ENCODE peak calls at places on chromosomes 11 and 22, in four cellular contexts. One of them, this sample, is unnamed.

GRCh38 chr11:115760528-115760837 is 256.3 kb upstream of the CADM1 start:
- DNase-seq in progenitor cell of endocrine pancreas: no peak
- DNase-seq in BE2C: no peak
- DNase-seq in fibroblast of lung: peak
- DNase-seq in this sample: no peak

GRCh38 chr22:27714076-27714475 is 87.5 kb downstream of the MN1 start:
- DNase-seq in progenitor cell of endocrine pancreas: no peak
- DNase-seq in BE2C: no peak
- DNase-seq in fibroblast of lung: no peak
- DNase-seq in this sample: no peak

GRCh38 chr22:32354360-32355351 is 3.0 kb upstream of the RFPL3 start:
- DNase-seq in progenitor cell of endocrine pancreas: no peak
- DNase-seq in BE2C: no peak
- DNase-seq in fibroblast of lung: peak
- DNase-seq in this sample: peak

GRCh38 chr11:123438191-123438627 is 8.1 kb downstream of the GRAMD1B start:
- DNase-seq in progenitor cell of endocrine pancreas: no peak
- DNase-seq in BE2C: peak
- DNase-seq in fibroblast of lung: no peak
- DNase-seq in this sample: peak

GRCh38 chr11:59427068-59427382 is 812 bp upstream of the OR5A2 start:
- DNase-seq in progenitor cell of endocrine pancreas: no peak
- DNase-seq in BE2C: no peak
- DNase-seq in fibroblast of lung: no peak
- DNase-seq in this sample: no peak

GRCh38 chr11:119734788-119735187 is 5.8 kb upstream of the NECTIN1 start:
- DNase-seq in progenitor cell of endocrine pancreas: no peak
- DNase-seq in BE2C: no peak
- DNase-seq in fibroblast of lung: no peak
- DNase-seq in this sample: no peak

GRCh38 chr22:35987487-35987886 is 41.1 kb downstream of the RBFOX2 start:
- DNase-seq in progenitor cell of endocrine pancreas: no peak
- DNase-seq in BE2C: peak
- DNase-seq in fibroblast of lung: peak
- DNase-seq in this sample: peak

GRCh38 chr11:86106916-86107315 is 38.0 kb upstream of the PICALM start:
- DNase-seq in progenitor cell of endocrine pancreas: no peak
- DNase-seq in BE2C: no peak
- DNase-seq in fibroblast of lung: no peak
- DNase-seq in this sample: peak

GRCh38 chr22:43313497-43314474 is 29.4 kb downstream of the SCUBE1 start:
- DNase-seq in progenitor cell of endocrine pancreas: no peak
- DNase-seq in BE2C: peak
- DNase-seq in fibroblast of lung: no peak
- DNase-seq in this sample: peak

DNA sequence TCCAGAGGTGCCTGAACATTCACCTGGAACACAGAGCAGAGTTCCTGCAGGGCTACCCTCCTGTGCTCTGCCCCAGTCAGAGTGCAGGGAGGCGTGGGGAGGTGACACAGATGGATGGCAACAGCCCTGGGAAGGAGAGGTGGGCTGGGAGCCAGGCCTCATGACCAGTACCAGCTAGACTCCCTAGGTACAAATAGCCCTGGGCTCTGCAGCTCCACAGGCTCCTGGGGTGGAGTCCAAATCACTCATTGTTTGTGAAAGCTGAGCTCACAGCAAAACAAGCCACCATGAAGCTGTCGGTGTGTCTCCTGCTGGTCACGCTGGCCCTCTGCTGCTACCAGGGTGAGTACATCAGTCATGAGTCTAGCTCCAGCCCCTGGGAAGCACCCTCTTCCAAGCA is at the start of gene SCGB1D2:
- DNase-seq in progenitor cell of endocrine pancreas: no peak
- DNase-seq in BE2C: peak
- DNase-seq in fibroblast of lung: no peak
- DNase-seq in this sample: no peak
- TF ChIP-seq CTCF in progenitor cell of endocrine pancreas: no peak
- TF ChIP-seq CTCF in BE2C: no peak
- TF ChIP-seq CTCF in fibroblast of lung: no peak
- TF ChIP-seq CTCF in this sample: no peak

DNA sequence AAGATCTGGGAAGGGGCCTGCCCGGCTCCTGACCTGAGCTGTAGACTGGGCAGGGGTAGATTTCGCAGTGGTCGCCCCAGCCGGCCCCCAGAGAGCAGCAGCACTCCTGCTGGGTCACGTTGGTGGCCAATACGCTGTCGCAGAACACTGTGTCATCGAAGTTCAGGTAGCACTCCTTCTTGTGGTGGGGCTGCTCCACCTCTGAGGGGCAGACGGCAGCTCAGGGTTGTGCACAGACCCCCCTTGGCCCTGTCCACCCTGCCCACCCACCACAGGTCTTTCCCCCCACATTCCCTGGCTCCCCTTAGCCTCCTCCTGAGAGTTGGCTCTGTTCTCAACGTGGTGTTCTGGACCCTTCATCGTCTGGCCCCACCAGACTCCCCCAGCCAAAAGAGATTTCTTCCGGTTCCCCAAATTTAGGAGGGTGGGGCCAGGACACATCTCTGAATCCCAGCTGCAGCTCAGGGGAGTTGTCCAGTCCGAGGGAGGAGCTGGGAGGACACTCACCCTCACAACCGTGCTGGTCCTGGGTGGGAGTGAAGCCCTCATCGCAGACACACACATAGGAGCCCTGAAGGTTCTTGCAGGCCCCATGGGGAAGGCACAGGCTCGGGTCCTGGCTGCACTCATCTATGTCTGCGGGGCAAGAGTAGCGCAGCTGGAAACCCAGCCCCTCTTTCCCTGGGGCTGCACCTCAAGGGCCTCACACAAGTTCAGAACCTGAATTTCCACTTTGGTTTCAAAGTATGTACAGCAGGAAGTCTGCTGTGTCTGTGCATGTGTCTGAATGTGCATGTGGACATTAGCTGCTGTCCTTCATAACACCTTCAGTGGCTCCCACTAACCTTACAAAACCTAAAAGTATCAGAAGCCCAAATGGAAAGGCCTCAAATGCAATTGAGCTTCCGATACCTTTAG is 16.5 kb downstream of the SCYL1 start:
- DNase-seq in progenitor cell of endocrine pancreas: no peak
- DNase-seq in BE2C: no peak
- DNase-seq in fibroblast of lung: no peak
- DNase-seq in this sample: no peak
- TF ChIP-seq CTCF in progenitor cell of endocrine pancreas: no peak
- TF ChIP-seq CTCF in BE2C: no peak
- TF ChIP-seq CTCF in fibroblast of lung: no peak
- TF ChIP-seq CTCF in this sample: no peak

DNA sequence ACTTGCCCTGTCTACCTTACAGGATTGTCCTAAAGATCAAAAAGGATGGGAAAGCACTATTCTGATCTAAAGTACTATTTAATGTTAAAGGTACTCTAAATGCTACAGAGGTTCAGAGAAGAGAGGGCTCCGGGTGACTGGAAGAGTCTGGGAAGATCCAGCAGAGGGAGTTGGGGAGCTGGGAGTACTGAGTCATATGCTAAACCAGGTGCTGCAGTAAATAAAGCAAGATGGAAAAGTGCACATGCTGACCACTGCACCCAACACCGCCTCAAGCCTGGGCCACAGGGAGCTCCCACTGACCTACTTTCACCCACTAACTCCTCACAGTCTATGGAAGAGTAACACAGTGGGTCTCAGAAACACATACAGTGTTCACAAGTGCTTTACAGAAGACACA is 49.3 kb downstream of the WT1 start:
- DNase-seq in progenitor cell of endocrine pancreas: no peak
- DNase-seq in BE2C: peak
- DNase-seq in fibroblast of lung: peak
- DNase-seq in this sample: peak
- TF ChIP-seq CTCF in progenitor cell of endocrine pancreas: peak
- TF ChIP-seq CTCF in BE2C: peak
- TF ChIP-seq CTCF in fibroblast of lung: peak
- TF ChIP-seq CTCF in this sample: peak

DNA sequence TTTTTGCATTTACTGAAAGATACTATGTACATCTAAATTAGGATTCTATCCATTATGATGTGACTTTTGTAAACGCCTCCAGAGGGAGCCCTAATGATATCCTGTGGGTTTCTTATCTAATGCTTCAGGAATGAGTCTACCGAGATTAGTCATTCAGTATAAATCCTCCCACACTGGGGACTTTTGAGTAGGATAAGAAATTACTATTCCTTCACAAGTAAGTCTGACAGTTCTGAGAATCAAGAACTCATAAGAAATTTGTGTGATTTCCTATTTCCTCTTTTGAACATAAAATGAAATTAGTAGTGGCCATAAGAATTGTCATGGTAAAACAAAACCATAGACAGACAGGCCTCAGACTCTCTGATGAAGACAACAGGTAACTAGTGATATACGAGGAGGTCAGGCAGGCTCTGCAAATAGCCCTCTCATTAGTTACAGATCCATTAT is 10.0 kb upstream of the OR5M1 start:
- DNase-seq in progenitor cell of endocrine pancreas: no peak
- DNase-seq in BE2C: peak
- DNase-seq in fibroblast of lung: peak
- DNase-seq in this sample: peak
- TF ChIP-seq CTCF in progenitor cell of endocrine pancreas: peak
- TF ChIP-seq CTCF in BE2C: peak
- TF ChIP-seq CTCF in fibroblast of lung: no peak
- TF ChIP-seq CTCF in this sample: peak

GRCh38 chr11:48110509-48110766 is 106.2 kb upstream of the OR4B1 start:
- DNase-seq in progenitor cell of endocrine pancreas: no peak
- DNase-seq in BE2C: no peak
- DNase-seq in fibroblast of lung: no peak
- DNase-seq in this sample: no peak

GRCh38 chr11:48107188-48107704 is 109.4 kb upstream of the OR4B1 start:
- DNase-seq in progenitor cell of endocrine pancreas: no peak
- DNase-seq in BE2C: no peak
- DNase-seq in fibroblast of lung: no peak
- DNase-seq in this sample: peak

GRCh38 chr11:48111941-48112340 is 104.7 kb upstream of the OR4B1 start:
- DNase-seq in progenitor cell of endocrine pancreas: no peak
- DNase-seq in BE2C: no peak
- DNase-seq in fibroblast of lung: no peak
- DNase-seq in this sample: no peak

GRCh38 chr11:48108231-48109045 is 108.2 kb upstream of the OR4B1 start:
- DNase-seq in progenitor cell of endocrine pancreas: no peak
- DNase-seq in BE2C: no peak
- DNase-seq in fibroblast of lung: no peak
- DNase-seq in this sample: no peak

DNA sequence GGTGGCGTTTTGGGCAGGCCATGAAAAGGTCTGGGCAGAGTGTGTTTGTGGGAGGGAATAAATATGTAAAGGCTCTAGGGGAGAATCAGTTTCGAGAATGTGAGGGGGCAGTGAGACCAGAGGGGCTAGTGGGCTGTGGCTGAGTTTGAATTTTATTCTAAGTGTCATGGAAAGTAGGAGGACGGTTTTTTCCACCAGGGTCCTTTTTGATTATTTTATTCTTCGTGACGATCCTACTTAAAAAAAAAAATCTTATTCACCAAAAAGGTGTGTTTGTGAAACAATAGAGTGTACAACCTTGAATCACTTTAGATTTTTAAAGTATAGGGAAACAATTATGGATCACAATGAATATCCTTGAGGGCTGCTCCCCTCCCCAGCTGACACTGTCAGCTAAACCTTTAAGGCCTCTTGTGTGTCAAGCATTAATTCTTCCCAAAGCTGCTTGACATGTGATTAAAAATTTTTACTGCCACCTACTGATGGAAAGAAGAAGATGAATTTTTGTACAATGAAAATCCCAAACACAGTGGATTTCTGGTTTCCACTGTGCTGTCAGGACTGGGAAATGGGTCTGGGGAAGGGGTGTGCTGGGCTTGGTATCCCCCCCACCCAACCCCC is 107.5 kb upstream of the OR4B1 start:
- DNase-seq in progenitor cell of endocrine pancreas: no peak
- DNase-seq in BE2C: no peak
- DNase-seq in fibroblast of lung: peak
- DNase-seq in this sample: peak
- TF ChIP-seq CTCF in progenitor cell of endocrine pancreas: peak
- TF ChIP-seq CTCF in BE2C: peak
- TF ChIP-seq CTCF in fibroblast of lung: peak
- TF ChIP-seq CTCF in this sample: peak

DNA sequence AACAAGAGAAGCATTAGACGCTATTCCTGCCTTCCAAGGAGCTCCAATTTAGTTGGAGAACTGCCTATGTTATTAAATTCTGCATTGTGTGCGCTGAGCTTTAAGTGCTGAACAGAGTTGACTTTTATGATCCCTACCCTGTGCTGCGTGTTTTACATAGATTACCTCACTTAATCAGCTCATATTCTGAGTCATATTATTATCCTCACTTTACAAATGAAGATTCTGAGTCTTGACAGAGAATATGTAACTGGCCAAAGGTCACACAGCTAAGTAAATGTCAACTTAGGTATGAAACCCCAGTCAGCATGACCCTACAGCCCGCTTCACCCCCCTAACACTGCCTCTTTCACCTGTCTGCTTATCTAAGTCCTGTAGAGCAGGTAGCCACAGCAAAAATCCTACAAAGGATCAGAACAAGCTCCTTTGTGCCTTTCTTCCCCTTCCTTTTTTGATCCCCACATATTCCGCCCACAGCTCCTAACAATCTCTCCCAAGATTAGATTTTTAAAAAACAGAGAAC is 19.8 kb upstream of the TMPRSS5 start:
- DNase-seq in progenitor cell of endocrine pancreas: no peak
- DNase-seq in BE2C: no peak
- DNase-seq in fibroblast of lung: no peak
- DNase-seq in this sample: no peak
- TF ChIP-seq CTCF in progenitor cell of endocrine pancreas: no peak
- TF ChIP-seq CTCF in BE2C: no peak
- TF ChIP-seq CTCF in fibroblast of lung: no peak
- TF ChIP-seq CTCF in this sample: no peak

DNA sequence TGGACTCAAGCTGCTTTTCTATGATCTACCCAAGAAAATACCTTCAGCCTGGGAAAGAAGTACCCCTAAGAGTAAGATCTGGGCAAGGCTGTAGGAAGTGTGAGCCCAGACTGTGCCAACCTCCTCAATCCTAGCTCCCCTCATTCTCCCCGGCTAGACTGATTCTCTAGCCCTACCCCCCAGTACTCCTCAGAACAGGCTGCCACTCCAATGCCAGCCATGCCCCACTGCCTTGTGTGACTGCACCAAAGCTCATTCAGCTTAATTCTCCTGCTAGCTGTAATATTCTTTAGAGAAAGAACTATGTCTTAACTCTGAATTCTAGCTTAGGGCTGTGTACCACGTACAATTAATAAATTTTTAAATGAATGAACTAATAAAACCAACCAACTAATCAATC is 92.6 kb upstream of the AKIP1 start:
- DNase-seq in progenitor cell of endocrine pancreas: no peak
- DNase-seq in BE2C: no peak
- DNase-seq in fibroblast of lung: no peak
- DNase-seq in this sample: no peak
- TF ChIP-seq CTCF in progenitor cell of endocrine pancreas: no peak
- TF ChIP-seq CTCF in BE2C: no peak
- TF ChIP-seq CTCF in fibroblast of lung: no peak
- TF ChIP-seq CTCF in this sample: no peak